ENCODE peak calls at places on chromosomes 4 and X, in four cellular contexts. T is body of pancreas; I is stimulated activated naive CD8-positive, alpha-beta T cell treated with anti-CD3 and anti-CD28 coated beads, Interleukin-15, amount 100 ng/mL, for 72 hours; X is activated CD8-positive, alpha-beta T cell treated with anti-CD3 and anti-CD28 coated beads, Interleukin-2, amount 10 ng/mL, durations not matched to agents 7 days and 5 days. J is an unnamed sample.

GRCh38 chr4:6893449-6894085 is 16.1 kb upstream of the TBC1D14 start:
- ATAC-seq in X (no peak), I (no peak), T (peak), J (no peak)

GRCh38 chr4:7771541-7772507 is 167.8 kb downstream of the AFAP1 start:
- ATAC-seq in X (no peak), T (no peak), I (peak), J (peak)

GRCh38 chrX:103483720-103484119 is 35.6 kb downstream of the RAB40A start:
- ATAC-seq in X (no peak), T (no peak), I (no peak), J (no peak)

GRCh38 chrX:133921764-133922389 is 63.5 kb downstream of the GPC3 start:
- ATAC-seq in I (no peak), X (no peak), T (peak), J (peak)

GRCh38 chr4:28799696-28800095 is 1920.5 kb upstream of the PCDH7 start:
- ATAC-seq in I (no peak), X (no peak), T (no peak), J (no peak)

GRCh38 chr4:25783943-25784342 is 78.8 kb downstream of the SEL1L3 start:
- ATAC-seq in T (no peak), I (peak), X (peak), J (peak)

GRCh38 chr4:43251760-43252317 is 359.3 kb downstream of the GRXCR1 start:
- ATAC-seq in I (no peak), T (no peak), X (no peak), J (no peak)

GRCh38 chr4:64022560-64022959 is 386.7 kb downstream of the TECRL start:
- ATAC-seq in X (no peak), T (no peak), I (no peak), J (no peak)

GRCh38 chr4:120555058-120555457 is 367.5 kb downstream of the PRDM5 start:
- ATAC-seq in I (no peak), T (no peak), X (no peak), J (no peak)

GRCh38 chr4:22444813-22445212 is 71.1 kb downstream of the ADGRA3 start:
- ATAC-seq in T (no peak), X (no peak), I (peak), J (no peak)

GRCh38 chr4:140568507-140569306 is at the start of gene UCP1:
- ATAC-seq in I (peak), T (peak), X (peak), J (no peak)

GRCh38 chr4:184450045-184450444 is 24.3 kb downstream of the IRF2 start:
- ATAC-seq in X (no peak), I (peak), T (no peak), J (no peak)

GRCh38 chr4:105509291-105509690 is 35.4 kb upstream of the PPA2 start:
- ATAC-seq in X (no peak), I (no peak), T (no peak), J (peak)

GRCh38 chr4:10173039-10173753 is 56.6 kb upstream of the WDR1 start:
- ATAC-seq in T (peak), X (no peak), I (no peak), J (no peak)

GRCh38 chr4:184782731-184783472 is 42.9 kb downstream of the ACSL1 start:
- ATAC-seq in I (peak), X (peak), T (no peak), J (peak)

GRCh38 chr4:23373269-23373668 is 516.6 kb downstream of the PPARGC1A start:
- ATAC-seq in X (no peak), I (peak), T (peak), J (no peak)

GRCh38 chr4:42655921-42656735 is 777 bp downstream of the ATP8A1 start:
- ATAC-seq in I (peak), X (peak), T (peak), J (peak)

GRCh38 chrX:43644124-43644701 is 11.9 kb upstream of the MAOA start:
- ATAC-seq in I (no peak), X (no peak), T (no peak), J (no peak)

GRCh38 chr4:121380448-121381147 is at the start of gene QRFPR:
- ATAC-seq in I (peak), T (no peak), X (peak), J (peak)

GRCh38 chrX:30957753-30958152 is 68.7 kb upstream of the TAB3 start:
- ATAC-seq in X (no peak), T (no peak), I (no peak), J (no peak)

GRCh38 chrX:104660092-104660491 is 94.1 kb downstream of the IL1RAPL2 start:
- ATAC-seq in T (peak), I (no peak), X (no peak), J (no peak)

GRCh38 chrX:146854281-146854680 is 39.7 kb upstream of the CXorf51A start:
- ATAC-seq in I (no peak), T (no peak), X (no peak), J (no peak)

GRCh38 chrX:39724544-39724943 is 373.2 kb downstream of the BCOR start:
- ATAC-seq in I (peak), T (no peak), X (peak), J (no peak)

GRCh38 chr4:25452081-25452480 is 75.0 kb downstream of the ANAPC4 start:
- ATAC-seq in I (no peak), T (no peak), X (no peak), J (no peak)